ENCODE peak calls at places on chromosomes 3 and 15, in ten cellular contexts. S is HL-60; L is cardiac muscle cell; W is CD4-positive, alpha-beta memory T cell; T is activated CD4-positive, alpha-beta T cell treated with anti-CD3 and anti-CD28 coated beads for 24 hours; E is activated CD4-positive, CD25-positive, alpha-beta regulatory T cell; P is amniotic stem cell; N is dorsolateral prefrontal cortex; J is fibroblast of lung; X is AG09309. B is an unnamed sample.

GRCh38 chr3:37899711-37900306 is 38.1 kb downstream of the CTDSPL start:
- DNase-seq in X (no peak), N (no peak), S (no peak), T (no peak), W (no peak), E (no peak), P (no peak), L (no peak), J (no peak), B (no peak)

GRCh38 chr3:149964296-149964695 is 6.4 kb downstream of the PFN2 start:
- DNase-seq in W (no peak), X (no peak), S (no peak), P (no peak), J (peak), E (no peak), T (no peak), N (no peak), L (no peak), B (no peak)

GRCh38 chr3:146421814-146422748 is 47.3 kb downstream of the PLSCR2 start:
- DNase-seq in W (no peak), E (no peak), L (no peak), P (peak), T (no peak), N (no peak), J (peak), S (no peak), X (peak), B (no peak)

GRCh38 chr15:22811640-22812039 is 25.2 kb downstream of the NIPA1 start:
- DNase-seq in N (peak), P (no peak), T (no peak), W (no peak), J (no peak), S (no peak), L (no peak), X (no peak), E (no peak), B (peak)

GRCh38 chr15:25247418-25248030 is 191.3 kb downstream of the UBE3A start:
- DNase-seq in L (no peak), T (no peak), E (no peak), J (no peak), P (no peak), S (no peak), W (no peak), N (no peak), X (no peak), B (no peak)

GRCh38 chr3:194163697-194164096 is 27.7 kb downstream of the HES1 start:
- DNase-seq in X (no peak), J (no peak), W (no peak), L (no peak), E (no peak), T (no peak), P (no peak), S (no peak), N (no peak), B (no peak)

GRCh38 chr3:187880438-187880837 is 135.2 kb upstream of the BCL6 start:
- DNase-seq in E (no peak), X (no peak), P (peak), S (no peak), W (no peak), L (no peak), N (no peak), J (peak), T (no peak), B (no peak)

GRCh38 chr15:82098674-82099073 is 52.9 kb upstream of the MEX3B start:
- DNase-seq in W (no peak), E (no peak), L (no peak), X (no peak), S (no peak), N (no peak), T (no peak), J (no peak), P (no peak), B (no peak)

GRCh38 chr3:15319575-15319974 is 12.8 kb downstream of the SH3BP5 start:
- DNase-seq in S (no peak), N (no peak), J (peak), P (peak), L (no peak), E (no peak), X (no peak), T (no peak), W (no peak), B (no peak)

GRCh38 chr15:58724471-58724870 is 25.0 kb downstream of the ADAM10 start:
- DNase-seq in W (no peak), E (no peak), T (no peak), X (no peak), S (no peak), N (no peak), P (no peak), L (peak), J (peak), B (no peak)

GRCh38 chr3:174330303-174330702 is 528.8 kb upstream of the NAALADL2 start:
- DNase-seq in X (peak), W (no peak), E (no peak), L (no peak), J (peak), T (no peak), N (no peak), P (peak), S (no peak), B (no peak)

GRCh38 chr3:186930143-186930638 is at the start of gene ST6GAL1:
- DNase-seq in N (no peak), S (peak), P (no peak), E (peak), W (peak), L (peak), J (peak), T (peak), X (no peak), B (peak)

GRCh38 chr3:140857993-140858392 is 83.6 kb upstream of the SLC25A36 start:
- DNase-seq in W (no peak), S (no peak), X (no peak), P (no peak), J (no peak), E (no peak), N (no peak), L (no peak), T (no peak), B (no peak)

GRCh38 chr3:182911782-182912111 is 68.6 kb downstream of the DCUN1D1 start:
- DNase-seq in X (no peak), J (no peak), T (no peak), W (no peak), E (no peak), S (no peak), L (no peak), P (no peak), N (no peak), B (no peak)

GRCh38 chr3:145557405-145557804 is 603.6 kb downstream of the PLOD2 start:
- DNase-seq in P (no peak), X (no peak), J (peak), E (no peak), W (no peak), S (no peak), T (no peak), L (no peak), N (no peak), B (no peak)

GRCh38 chr3:160447544-160447943 is 2.0 kb downstream of the TRIM59 start:
- DNase-seq in S (no peak), J (peak), P (no peak), X (no peak), E (no peak), L (no peak), T (no peak), N (no peak), W (no peak), B (no peak)

GRCh38 chr15:28123408-28124023 is 24.4 kb upstream of the OCA2 start:
- DNase-seq in W (peak), E (peak), X (no peak), J (peak), S (no peak), T (no peak), P (peak), N (peak), L (peak), B (peak)

GRCh38 chr3:48664313-48664644 is 1.6 kb upstream of the CELSR3 start:
- DNase-seq in S (no peak), P (no peak), E (no peak), L (no peak), X (no peak), T (no peak), N (no peak), W (no peak), J (no peak), B (no peak)

GRCh38 chr15:70121656-70122297 is 24.1 kb upstream of the TLE3 start:
- DNase-seq in T (no peak), W (no peak), L (no peak), P (no peak), J (peak), X (peak), E (no peak), S (no peak), N (no peak), B (no peak)

GRCh38 chr15:29698030-29698701 is 124.1 kb downstream of the TJP1 start:
- DNase-seq in X (peak), S (no peak), N (no peak), L (no peak), J (peak), E (no peak), T (no peak), P (no peak), W (no peak), B (peak)

GRCh38 chr15:26772588-26773484 is at the start of gene GABRB3:
- DNase-seq in S (no peak), P (no peak), N (peak), L (peak), W (no peak), T (no peak), X (no peak), E (no peak), J (peak), B (peak)